ENCODE peak calls at places on chromosomes 11 and 22, in four cellular contexts. S, L, R and N are unnamed samples.

GRCh38 chr11:1200611-1201191 is 22.2 kb upstream of the MUC5B start:
- DNase-seq in S (no peak), L (peak; percentile 15), R (no peak), N (no peak)

GRCh38 chr22:49933236-49933921 is 14.9 kb downstream of the CRELD2 start:
- DNase-seq in S (no peak), L (peak; percentile 74), R (no peak), N (no peak)

GRCh38 chr11:107196732-107197131 is 178.5 kb upstream of the GUCY1A2 start:
- DNase-seq in S (no peak), L (no peak), R (no peak), N (no peak)

GRCh38 chr11:115054541-115055538 is 376.5 kb downstream of the NXPE2 start:
- DNase-seq in S (no peak), L (peak; percentile 39), R (no peak), N (no peak)

GRCh38 chr11:110355011-110355744 is 58.8 kb upstream of the RDX start:
- DNase-seq in S (no peak), L (no peak), R (no peak), N (peak; percentile 22)

GRCh38 chr11:89463381-89463780 is 27.8 kb downstream of the NOX4 start:
- DNase-seq in S (no peak), L (no peak), R (no peak), N (no peak)

GRCh38 chr11:97847730-97848129 is 1173.0 kb upstream of the CNTN5 start:
- DNase-seq in S (no peak), L (no peak), R (no peak), N (no peak)

GRCh38 chr11:111059726-111060125 is 185.8 kb upstream of the POU2AF2 start:
- DNase-seq in S (no peak), L (no peak), R (no peak), N (no peak)

GRCh38 chr22:24466831-24467249 is 28.3 kb upstream of the UPB1 start:
- DNase-seq in S (no peak), L (no peak), R (no peak), N (no peak)

GRCh38 chr11:1202776-1203504 is 19.9 kb upstream of the MUC5B start:
- DNase-seq in S (peak; percentile 48), L (peak; percentile 60), R (peak; percentile 54), N (peak; percentile 19)